ENCODE peak calls at places on chromosomes 4 and X, in ten cellular contexts. R is H1, K is right atrium auricular region, S is heart right ventricle, Z is neural progenitor cell, B is MM.1S, D is pancreas, M is mammary epithelial cell, Q is fibroblast of lung, U is PC-9. N is an unnamed sample.
A peak's percentile ranks its signal among the peaks of the same experiment; 100 is the strongest.

GRCh38 chr4:145177906-145178538 is 2.4 kb downstream of the OTUD4 start:
- DNase-seq in R (no peak), K (no peak), S (peak; percentile 20), Z (no peak), B (no peak), D (no peak), M (peak; percentile 63), Q (peak; percentile 47), U (no peak), N (no peak)

GRCh38 chr4:109872950-109873656 is 25.2 kb downstream of the LRIT3 start:
- DNase-seq in R (no peak), K (no peak), S (no peak), Z (no peak), B (no peak), D (no peak), M (no peak), Q (no peak), U (no peak), N (no peak)

GRCh38 chr4:108763226-108763593 is 357 bp upstream of the ETNPPL start:
- DNase-seq in R (no peak), K (no peak), S (no peak), Z (no peak), B (no peak), D (no peak), M (no peak), Q (no peak), U (no peak), N (no peak)

GRCh38 chr4:80311130-80311529 is 24.4 kb upstream of the CFAP299 start:
- DNase-seq in R (no peak), K (no peak), S (no peak), Z (no peak), B (no peak), D (no peak), M (peak; percentile 10), Q (no peak), U (no peak), N (no peak)

GRCh38 chrX:31058284-31058683 is 13.6 kb downstream of the FTHL17 start:
- DNase-seq in R (no peak), K (no peak), S (no peak), Z (no peak), B (no peak), D (no peak), M (no peak), Q (no peak), U (no peak), N (no peak)

GRCh38 chr4:95732061-95732460 is 107.8 kb upstream of the PDHA2 start:
- DNase-seq in R (no peak), K (no peak), S (no peak), Z (no peak), B (no peak), D (no peak), M (peak; percentile 61), Q (peak; percentile 83), U (no peak), N (no peak)

GRCh38 chr4:186764457-186764856 is 40.8 kb upstream of the FAT1 start:
- DNase-seq in R (no peak), K (no peak), S (no peak), Z (no peak), B (no peak), D (no peak), M (no peak), Q (no peak), U (no peak), N (no peak)

GRCh38 chr4:25442863-25443307 is 65.8 kb downstream of the ANAPC4 start:
- DNase-seq in R (no peak), K (no peak), S (no peak), Z (peak; percentile 14), B (no peak), D (no peak), M (no peak), Q (no peak), U (no peak), N (no peak)

GRCh38 chrX:13933851-13934250 is 95.8 kb downstream of the GEMIN8 start:
- DNase-seq in R (no peak), K (no peak), S (no peak), Z (no peak), B (no peak), D (no peak), M (no peak), Q (peak; percentile 6), U (no peak), N (no peak)

GRCh38 chrX:16745102-16745501 is 25.7 kb downstream of the SYAP1 start:
- DNase-seq in R (no peak), K (no peak), S (no peak), Z (no peak), B (no peak), D (no peak), M (no peak), Q (no peak), U (no peak), N (no peak)

GRCh38 chr4:61505773-61506640 is 305.9 kb downstream of the ADGRL3 start:
- DNase-seq in R (no peak), K (no peak), S (no peak), Z (peak; percentile 72), B (no peak), D (no peak), M (no peak), Q (no peak), U (no peak), N (no peak)

GRCh38 chr4:10577018-10577417 is 107.5 kb downstream of the CLNK start:
- DNase-seq in R (no peak), K (no peak), S (no peak), Z (no peak), B (peak; percentile 60), D (no peak), M (no peak), Q (no peak), U (no peak), N (no peak)

GRCh38 chrX:84363674-84364073 is 138.6 kb downstream of the HDX start:
- DNase-seq in R (no peak), K (no peak), S (no peak), Z (no peak), B (peak; percentile 41), D (no peak), M (no peak), Q (no peak), U (no peak), N (no peak)

GRCh38 chr4:139472761-139473335 is 18.9 kb downstream of the RAB33B start:
- DNase-seq in R (no peak), K (no peak), S (no peak), Z (no peak), B (no peak), D (no peak), M (no peak), Q (no peak), U (no peak), N (no peak)

DNA sequence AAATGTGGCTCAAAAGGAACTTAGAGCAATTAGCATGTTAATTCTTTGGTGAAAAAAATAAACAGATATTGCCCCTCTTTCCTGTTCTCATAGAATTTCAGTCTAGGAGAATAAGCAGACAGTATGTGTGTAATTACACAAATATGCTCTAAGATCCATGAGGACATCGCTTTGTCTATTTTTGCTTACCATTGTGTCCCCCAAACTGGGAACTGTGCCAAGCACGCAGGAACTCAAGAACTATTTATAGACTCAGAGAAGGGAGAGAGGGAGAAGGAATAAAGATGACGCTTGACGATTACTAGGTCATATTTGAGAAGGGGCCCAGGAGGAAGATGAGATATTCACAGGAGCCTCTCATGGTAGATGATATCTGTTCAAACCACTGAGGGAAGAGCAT is 692.6 kb downstream of the RAB28 start:
- DNase-seq in R (no peak), K (no peak), S (peak; percentile 31), Z (no peak), B (no peak), D (no peak), M (no peak), Q (no peak), U (no peak), N (no peak)
- H3K27ac ChIP-seq in R (no peak overlapping the region), K (no peak overlapping the region), S (no peak overlapping the region), Z (no peak overlapping the region), B (no peak overlapping the region), D (no peak overlapping the region), M (no peak overlapping the region), Q (no peak overlapping the region), U (no peak overlapping the region), N (no peak overlapping the region)

GRCh38 chr4:53547983-53548382 is 43.3 kb downstream of the LNX1 start:
- DNase-seq in R (no peak), K (no peak), S (no peak), Z (no peak), B (no peak), D (no peak), M (no peak), Q (peak; percentile 67), U (no peak), N (no peak)
- TF ChIP-seq CTCF in R (no peak), K (no peak), S (no peak), Z (no peak), B (no peak), D (no peak), M (no peak), Q (no peak), U (no peak), N (no peak)

GRCh38 chrX:63513825-63514574 is 162.9 kb upstream of the SPIN4 start:
- DNase-seq in R (no peak), K (no peak), S (peak; percentile 28), Z (no peak), B (no peak), D (peak; percentile 38), M (peak; percentile 6), Q (peak; percentile 85), U (no peak), N (no peak)
- H3K4me1 ChIP-seq in R (no peaks in the 10 kb centered on the region), K (peaks cover 11% of the 10 kb centered on the region), S (peaks cover 26% of the 10 kb centered on the region), Z (no peaks in the 10 kb centered on the region), B (no peaks in the 10 kb centered on the region), D (peaks cover 20% of the 10 kb centered on the region), M (no peaks in the 10 kb centered on the region), Q (peaks cover 5% of the 10 kb centered on the region), U (no peaks in the 10 kb centered on the region), N (peaks cover 2% of the 10 kb centered on the region)

DNA sequence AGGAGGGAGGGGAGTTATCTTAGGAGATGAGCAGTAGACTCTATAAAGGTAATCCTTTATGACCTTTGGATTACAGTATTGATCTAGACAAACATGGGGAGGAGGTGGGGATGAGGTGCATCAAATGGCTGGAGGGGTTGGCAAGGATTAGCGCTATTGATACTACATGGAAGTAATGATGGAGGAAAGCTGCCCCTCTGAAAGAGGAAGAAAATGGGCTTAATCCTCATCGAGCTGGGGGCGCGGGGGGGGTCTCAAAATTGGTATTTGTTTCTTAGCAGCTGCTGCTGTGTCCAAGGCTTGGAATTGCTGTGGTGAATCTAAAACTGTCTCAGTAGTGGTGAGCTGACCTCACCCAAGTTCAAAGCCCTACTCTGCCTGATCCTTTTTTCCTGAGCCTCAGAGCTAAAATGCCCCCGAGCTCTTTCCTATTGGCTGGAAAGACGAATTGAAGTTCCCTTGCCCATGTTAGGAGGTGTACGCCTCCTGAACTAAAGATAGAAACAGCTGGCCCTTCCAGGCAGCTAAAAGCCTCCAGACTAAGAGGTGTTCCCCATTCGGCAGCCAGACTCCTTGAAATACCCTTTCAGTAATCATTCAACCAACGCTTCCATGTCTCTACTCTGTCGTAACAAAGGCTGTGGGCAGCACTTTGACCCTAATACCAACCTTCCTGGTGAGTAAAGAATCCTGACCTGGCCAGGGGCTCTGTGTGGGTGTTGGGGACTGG is at the start of gene ITGB1BP2:
- DNase-seq in R (no peak), K (no peak), S (peak; percentile 36), Z (no peak), B (no peak), D (no peak), M (no peak), Q (peak; percentile 69), U (no peak), N (no peak)
- H3K27ac ChIP-seq in R (no peak within 1 kb of the TSS), K (peak within 1 kb of the TSS; percentile 69), S (peak within 1 kb of the TSS; percentile 80), Z (no peak within 1 kb of the TSS), B (no peak within 1 kb of the TSS), D (no peak within 1 kb of the TSS), M (no peak within 1 kb of the TSS), Q (no peak within 1 kb of the TSS), U (no peak within 1 kb of the TSS), N (peak within 1 kb of the TSS; percentile 80)

N was measured in psoas muscle.